ENCODE peak calls at places on chromosome 22, in six cellular contexts. X is psoas muscle, N is fibroblast of lung, R is cardiac muscle cell, W is heart left ventricle, I is endothelial cell. S is an unnamed sample.

GRCh38 chr22:33274214-33274828 is 216.1 kb upstream of the SYN3 start:
- DNase-seq in X (no peak), N (no peak), R (peak), W (no peak), I (peak), S (no peak)

GRCh38 chr22:41656515-41656914 is 32.2 kb downstream of the SNU13 start:
- DNase-seq in X (no peak), N (no peak), R (no peak), W (no peak), I (no peak), S (no peak)

GRCh38 chr22:22955866-22956535 is 68.4 kb downstream of the IGLL5 start:
- DNase-seq in X (peak), N (peak), R (peak), W (peak), I (peak), S (peak)

GRCh38 chr22:46099740-46100139 is 50.6 kb upstream of the PPARA start:
- DNase-seq in X (no peak), N (no peak), R (no peak), W (no peak), I (no peak), S (no peak)

GRCh38 chr22:21734540-21735197 is 925 bp downstream of the YPEL1 start:
- DNase-seq in X (no peak), N (no peak), R (no peak), W (no peak), I (no peak), S (no peak)

GRCh38 chr22:30073743-30074142 is 6.5 kb upstream of the HORMAD2 start:
- DNase-seq in X (no peak), N (no peak), R (no peak), W (no peak), I (no peak), S (no peak)

GRCh38 chr22:17198188-17199130 is 20.8 kb downstream of the ADA2 start:
- DNase-seq in X (peak), N (peak), R (peak), W (peak), I (peak), S (peak)

GRCh38 chr22:20751185-20751851 is 22.6 kb upstream of the SERPIND1 start:
- DNase-seq in X (no peak), N (no peak), R (peak), W (no peak), I (peak), S (no peak)

GRCh38 chr22:33921576-33922181 is 1.4 kb upstream of the LARGE1 start:
- DNase-seq in X (peak), N (peak), R (peak), W (peak), I (peak), S (peak)

GRCh38 chr22:50399751-50400331 is 56.7 kb downstream of the PPP6R2 start:
- DNase-seq in X (peak), N (no peak), R (peak), W (peak), I (peak), S (no peak)
- TF ChIP-seq CTCF in X (peak), N (peak), R (peak), W (no peak), I (no peak), S (peak)

GRCh38 chr22:43053176-43053575 is 36.0 kb downstream of the TTLL1 start:
- DNase-seq in X (no peak), N (no peak), R (no peak), W (no peak), I (no peak), S (no peak)
- TF ChIP-seq CTCF in X (no peak), N (no peak), R (peak), W (no peak), I (peak), S (peak)

DNA sequence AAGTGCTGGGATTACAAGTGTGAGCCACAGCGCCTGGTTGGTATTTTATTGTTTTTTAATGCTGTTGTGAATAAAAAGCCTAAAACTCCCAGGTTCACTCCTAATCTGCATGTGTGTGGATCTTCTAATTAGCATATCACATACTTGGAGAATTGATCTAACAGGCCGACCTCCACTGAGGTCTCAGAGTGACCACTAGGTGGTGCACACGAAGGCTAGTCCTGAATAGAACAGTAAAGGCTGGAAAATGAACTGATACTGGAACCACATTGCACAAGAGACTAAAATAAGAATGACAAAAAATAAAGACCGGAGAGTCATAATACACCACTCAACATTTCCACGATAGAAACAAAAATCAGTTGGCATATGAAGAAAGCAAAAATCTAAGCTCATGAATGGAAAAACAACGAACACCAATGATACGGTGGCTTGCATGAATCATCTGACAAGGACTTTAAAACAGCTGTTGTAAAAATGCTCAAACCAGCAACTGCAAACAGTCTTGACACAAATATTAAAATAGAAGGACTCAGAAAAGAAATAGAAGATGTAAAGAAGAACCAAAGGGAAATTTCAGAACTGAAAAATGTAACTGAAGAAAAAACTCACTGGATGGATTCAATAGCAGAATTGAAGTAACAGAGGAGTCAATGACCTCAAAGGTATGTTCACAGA is 19.2 kb downstream of the PIM3 start:
- DNase-seq in X (peak), N (peak), R (no peak), W (peak), I (peak), S (peak)
- TF ChIP-seq CTCF in X (peak), N (peak), R (peak), W (peak), I (peak), S (peak)

GRCh38 chr22:44091021-44091721 is 67.1 kb downstream of the PARVB start:
- DNase-seq in X (peak), N (peak), R (peak), W (no peak), I (peak), S (no peak)
- TF ChIP-seq CTCF in X (peak), N (no peak), R (peak), W (no peak), I (peak), S (peak)

GRCh38 chr22:38305481-38306448 is 11.5 kb downstream of the CSNK1E start:
- DNase-seq in X (no peak), N (peak), R (no peak), W (no peak), I (no peak), S (no peak)
- TF ChIP-seq CTCF in X (no peak), N (no peak), R (no peak), W (no peak), I (no peak), S (no peak)

DNA sequence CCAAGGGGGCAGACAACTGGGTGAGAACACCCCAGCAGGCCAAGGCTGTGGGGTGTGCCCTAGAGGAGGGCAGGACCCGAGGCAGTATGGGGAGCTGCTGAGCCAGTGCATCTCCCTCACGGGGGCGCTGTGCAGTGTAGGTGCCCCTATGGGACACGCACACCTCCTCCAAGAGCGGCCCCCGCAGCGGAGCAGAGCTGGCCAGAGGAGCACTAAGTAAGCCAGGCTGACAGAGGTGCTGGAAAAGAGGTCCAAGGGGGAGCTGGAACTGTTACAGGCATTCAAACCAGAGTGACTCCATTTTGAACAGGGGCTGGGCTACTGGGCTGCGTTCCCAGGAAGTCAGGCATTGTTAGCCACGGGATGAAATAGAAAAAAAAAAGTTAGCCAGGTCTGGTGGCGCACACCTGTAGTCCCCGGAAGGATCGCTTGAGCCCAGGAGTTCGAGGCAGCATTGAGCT is 41.8 kb downstream of the TST start:
- DNase-seq in X (peak), N (peak), R (peak), W (peak), I (peak), S (peak)
- TF ChIP-seq CTCF in X (no peak), N (no peak), R (peak), W (no peak), I (no peak), S (peak)

S was measured in progenitor cell of endocrine pancreas.